ENCODE peak calls at places on chromosome 1, in eight cellular contexts. A is hepatic stellate cell; X is NCI-H1092 treated with DMSO at 0.1 percent for 48 hours; S is stimulated activated effector memory CD8-positive, alpha-beta T cell treated with anti-CD3 and anti-CD28 coated beads, Interleukin-12 subunit alpha, Interleukin-12 subunit beta, amount 100 ng/mL, for 72 hours; B is germinal center; F is effector memory CD4-positive, alpha-beta T cell; M is heart left ventricle; I is activated CD8-positive, alpha-beta memory T cell treated with anti-CD3 and anti-CD28 coated beads for 1 hour. E is an unnamed sample.

GRCh38 chr1:57839067-57839466 is 415.2 kb upstream of the DAB1 start:
- DNase-seq in A (peak), X (peak), I (no peak), B (no peak), M (no peak), F (no peak), S (no peak), E (no peak)

GRCh38 chr1:240027059-240027462 is 64.6 kb upstream of the FMN2 start:
- DNase-seq in I (no peak), A (peak), S (no peak), X (peak), M (no peak), F (no peak), B (peak), E (peak)

GRCh38 chr1:211788626-211789025 is 41.9 kb downstream of the LPGAT1 start:
- DNase-seq in B (no peak), I (no peak), S (no peak), A (peak), X (no peak), M (no peak), F (no peak), E (peak)

GRCh38 chr1:16173447-16174260 is 17.8 kb upstream of the EPHA2 start:
- DNase-seq in I (no peak), B (no peak), F (no peak), M (no peak), S (no peak), X (no peak), A (peak), E (no peak)

GRCh38 chr1:156675715-156676311 is 1.4 kb downstream of the NES start:
- DNase-seq in A (peak), I (no peak), B (no peak), F (no peak), M (peak), X (no peak), S (no peak), E (no peak)

GRCh38 chr1:35490250-35490649 is 67.0 kb downstream of the KIAA0319L start:
- DNase-seq in B (no peak), A (no peak), S (no peak), X (no peak), M (no peak), F (no peak), I (no peak), E (no peak)

GRCh38 chr1:23118957-23119792 is 49.5 kb downstream of the LUZP1 start:
- DNase-seq in B (no peak), F (peak), S (no peak), A (no peak), X (no peak), M (no peak), I (no peak), E (no peak)

GRCh38 chr1:211628446-211628845 is 47.0 kb downstream of the NEK2 start:
- DNase-seq in F (no peak), B (no peak), A (no peak), X (no peak), S (no peak), M (no peak), I (no peak), E (no peak)

GRCh38 chr1:112268408-112268807 is 127.6 kb upstream of the CTTNBP2NL start:
- DNase-seq in F (no peak), X (no peak), I (no peak), A (no peak), B (no peak), S (no peak), M (no peak), E (no peak)

GRCh38 chr1:212853658-212854057 is 4.4 kb upstream of the FLVCR1 start:
- DNase-seq in S (no peak), B (no peak), F (no peak), A (no peak), I (no peak), M (no peak), X (no peak), E (no peak)

GRCh38 chr1:63857478-63857877 is 83.7 kb downstream of the ROR1 start:
- DNase-seq in I (no peak), X (no peak), M (no peak), F (no peak), B (no peak), S (no peak), A (no peak), E (no peak)

GRCh38 chr1:168484083-168484482 is 59.7 kb downstream of the XCL2 start:
- DNase-seq in A (no peak), X (no peak), I (no peak), S (no peak), M (no peak), F (no peak), B (no peak), E (no peak)

GRCh38 chr1:197692965-197693364 is 82.3 kb downstream of the DENND1B start:
- DNase-seq in F (no peak), B (no peak), I (no peak), X (no peak), S (no peak), A (no peak), M (no peak), E (peak)

GRCh38 chr1:96992871-96993270 is 271.3 kb downstream of the PTBP2 start:
- DNase-seq in A (peak), I (no peak), M (no peak), B (no peak), F (no peak), S (no peak), X (no peak), E (no peak)

GRCh38 chr1:78543941-78544630 is 53.3 kb downstream of the PTGFR start:
- DNase-seq in F (no peak), I (no peak), M (no peak), X (no peak), S (no peak), A (no peak), B (no peak), E (peak)

GRCh38 chr1:217857061-217857460 is 225.9 kb downstream of the SPATA17 start:
- DNase-seq in F (no peak), B (no peak), X (no peak), S (no peak), A (no peak), I (no peak), M (no peak), E (no peak)

GRCh38 chr1:94709891-94710581 is 110.1 kb upstream of the SLC44A3 start:
- DNase-seq in X (no peak), B (no peak), A (no peak), I (no peak), F (no peak), M (no peak), S (no peak), E (no peak)

GRCh38 chr1:220879090-220879508 is at the start of gene HLX:
- DNase-seq in S (no peak), M (peak), F (no peak), X (peak), A (peak), I (no peak), B (peak), E (peak)

GRCh38 chr1:26538480-26539412 is 9.2 kb downstream of the RPS6KA1 start:
- DNase-seq in F (peak), B (peak), M (no peak), A (peak), X (no peak), S (peak), I (peak), E (no peak)

GRCh38 chr1:100736324-100736723 is 16.8 kb downstream of the VCAM1 start:
- DNase-seq in F (no peak), X (no peak), I (no peak), M (no peak), B (no peak), A (no peak), S (no peak), E (no peak)

GRCh38 chr1:31932491-31933316 is 5.5 kb downstream of the PTP4A2 start:
- DNase-seq in B (no peak), I (no peak), X (no peak), F (no peak), S (no peak), M (no peak), A (no peak), E (no peak)

GRCh38 chr1:237664327-237664726 is 226.4 kb downstream of the ZP4 start:
- DNase-seq in A (no peak), I (no peak), B (no peak), M (no peak), F (no peak), S (no peak), X (no peak), E (no peak)

GRCh38 chr1:14064649-14065442 is 364.9 kb downstream of the PRDM2 start:
- DNase-seq in X (peak), M (no peak), I (no peak), B (no peak), A (no peak), S (no peak), F (no peak), E (no peak)

GRCh38 chr1:109306832-109307362 is at the start of gene MYBPHL:
- DNase-seq in M (no peak), A (no peak), I (no peak), B (no peak), X (no peak), F (no peak), S (no peak), E (no peak)

GRCh38 chr1:8631163-8631562 is 186.3 kb downstream of the RERE start:
- DNase-seq in A (peak), B (no peak), F (no peak), I (no peak), M (no peak), X (no peak), S (no peak), E (no peak)

GRCh38 chr1:66253330-66253921 is 280.5 kb upstream of the SGIP1 start:
- DNase-seq in I (no peak), S (peak), M (no peak), B (peak), X (peak), F (no peak), A (peak), E (peak)

GRCh38 chr1:153483776-153484175 is 23.3 kb upstream of the S100A7 start:
- DNase-seq in X (peak), F (no peak), B (no peak), S (no peak), I (no peak), M (no peak), A (no peak), E (no peak)

GRCh38 chr1:33013791-33014190 is 22.9 kb downstream of the AK2 start:
- DNase-seq in F (no peak), A (no peak), I (no peak), S (no peak), M (no peak), X (no peak), B (no peak), E (no peak)

GRCh38 chr1:240235521-240236288 is 144.0 kb downstream of the FMN2 start:
- DNase-seq in X (no peak), S (no peak), F (no peak), M (no peak), A (no peak), B (no peak), I (no peak), E (no peak)

GRCh38 chr1:60848583-60849188 is 233.7 kb upstream of the NFIA start:
- DNase-seq in X (peak), F (no peak), M (no peak), B (no peak), I (no peak), S (no peak), A (peak), E (no peak)

GRCh38 chr1:27816921-27817630 is 13.5 kb upstream of the PPP1R8 start:
- DNase-seq in A (peak), X (no peak), S (no peak), B (no peak), M (no peak), I (no peak), F (no peak), E (no peak)